ENCODE peak calls at places on chromosome 16, in seven cellular contexts. One of them, this sample, is unnamed.

GRCh38 chr16:85911531-85911930 is 12.6 kb downstream of the IRF8 start:
- DNase-seq in IMR-90: no peak
- DNase-seq in HCT116: no peak
- DNase-seq in esophagus squamous epithelium: no peak
- DNase-seq in tibial nerve: no peak
- DNase-seq in gastrocnemius medialis: no peak
- DNase-seq in uterus: no peak
- DNase-seq in this sample: no peak

GRCh38 chr16:49608095-49608494 is 234.5 kb downstream of the C16orf78 start:
- DNase-seq in uterus: peak; percentile 43
- DNase-seq in HCT116: no peak
- DNase-seq in gastrocnemius medialis: no peak
- DNase-seq in esophagus squamous epithelium: no peak
- DNase-seq in IMR-90: no peak
- DNase-seq in tibial nerve: no peak
- DNase-seq in this sample: no peak

GRCh38 chr16:1913327-1914083 is 4.7 kb downstream of the HS3ST6 start:
- DNase-seq in esophagus squamous epithelium: no peak
- DNase-seq in IMR-90: no peak
- DNase-seq in tibial nerve: no peak
- DNase-seq in uterus: no peak
- DNase-seq in HCT116: no peak
- DNase-seq in gastrocnemius medialis: no peak
- DNase-seq in this sample: peak; percentile 87

GRCh38 chr16:64627288-64627687 is 494.6 kb downstream of the CDH11 start:
- DNase-seq in gastrocnemius medialis: no peak
- DNase-seq in HCT116: no peak
- DNase-seq in uterus: no peak
- DNase-seq in IMR-90: no peak
- DNase-seq in tibial nerve: no peak
- DNase-seq in esophagus squamous epithelium: no peak
- DNase-seq in this sample: no peak

GRCh38 chr16:54484700-54485099 is 198.1 kb upstream of the IRX3 start:
- DNase-seq in HCT116: no peak
- DNase-seq in tibial nerve: no peak
- DNase-seq in IMR-90: no peak
- DNase-seq in gastrocnemius medialis: no peak
- DNase-seq in esophagus squamous epithelium: no peak
- DNase-seq in uterus: no peak
- DNase-seq in this sample: no peak

GRCh38 chr16:11087691-11088431 is 143.5 kb downstream of the CLEC16A start:
- DNase-seq in gastrocnemius medialis: no peak
- DNase-seq in IMR-90: peak; percentile 57
- DNase-seq in tibial nerve: no peak
- DNase-seq in uterus: no peak
- DNase-seq in HCT116: no peak
- DNase-seq in esophagus squamous epithelium: no peak
- DNase-seq in this sample: no peak

GRCh38 chr16:64380751-64381150 is 741.1 kb downstream of the CDH11 start:
- DNase-seq in uterus: no peak
- DNase-seq in gastrocnemius medialis: no peak
- DNase-seq in HCT116: no peak
- DNase-seq in tibial nerve: no peak
- DNase-seq in esophagus squamous epithelium: no peak
- DNase-seq in IMR-90: no peak
- DNase-seq in this sample: no peak

GRCh38 chr16:29745853-29746345 is at the start of gene C16orf54:
- DNase-seq in uterus: peak; percentile 34
- DNase-seq in gastrocnemius medialis: peak; percentile 40
- DNase-seq in HCT116: no peak
- DNase-seq in tibial nerve: peak; percentile 38
- DNase-seq in IMR-90: no peak
- DNase-seq in esophagus squamous epithelium: peak; percentile 51
- DNase-seq in this sample: peak; percentile 69

GRCh38 chr16:86347916-86348555 is 162.3 kb upstream of the FOXF1 start:
- DNase-seq in esophagus squamous epithelium: no peak
- DNase-seq in HCT116: no peak
- DNase-seq in IMR-90: no peak
- DNase-seq in uterus: no peak
- DNase-seq in tibial nerve: no peak
- DNase-seq in gastrocnemius medialis: no peak
- DNase-seq in this sample: no peak

GRCh38 chr16:53281859-53282258 is 152.4 kb upstream of the RBL2 start:
- DNase-seq in IMR-90: no peak
- DNase-seq in tibial nerve: no peak
- DNase-seq in uterus: no peak
- DNase-seq in esophagus squamous epithelium: no peak
- DNase-seq in HCT116: no peak
- DNase-seq in gastrocnemius medialis: no peak
- DNase-seq in this sample: no peak

GRCh38 chr16:53112015-53112414 is 57.2 kb downstream of the CHD9 start:
- DNase-seq in HCT116: no peak
- DNase-seq in esophagus squamous epithelium: no peak
- DNase-seq in gastrocnemius medialis: no peak
- DNase-seq in uterus: no peak
- DNase-seq in tibial nerve: no peak
- DNase-seq in IMR-90: no peak
- DNase-seq in this sample: no peak

GRCh38 chr16:68416057-68417046 is 32.0 kb downstream of the SMPD3 start:
- DNase-seq in IMR-90: no peak
- DNase-seq in tibial nerve: no peak
- DNase-seq in uterus: no peak
- DNase-seq in HCT116: no peak
- DNase-seq in esophagus squamous epithelium: no peak
- DNase-seq in gastrocnemius medialis: no peak
- DNase-seq in this sample: peak; percentile 55

GRCh38 chr16:19815418-19815817 is 69.2 kb downstream of the GPRC5B start:
- DNase-seq in HCT116: no peak
- DNase-seq in esophagus squamous epithelium: no peak
- DNase-seq in gastrocnemius medialis: no peak
- DNase-seq in uterus: no peak
- DNase-seq in tibial nerve: no peak
- DNase-seq in IMR-90: no peak
- DNase-seq in this sample: no peak

GRCh38 chr16:55638256-55638655 is 17.5 kb upstream of the SLC6A2 start:
- DNase-seq in IMR-90: no peak
- DNase-seq in HCT116: no peak
- DNase-seq in esophagus squamous epithelium: no peak
- DNase-seq in uterus: no peak
- DNase-seq in tibial nerve: no peak
- DNase-seq in gastrocnemius medialis: no peak
- DNase-seq in this sample: no peak

GRCh38 chr16:86355538-86355937 is 154.8 kb upstream of the FOXF1 start:
- DNase-seq in uterus: no peak
- DNase-seq in IMR-90: peak; percentile 93
- DNase-seq in esophagus squamous epithelium: no peak
- DNase-seq in tibial nerve: no peak
- DNase-seq in gastrocnemius medialis: no peak
- DNase-seq in HCT116: peak; percentile 92
- DNase-seq in this sample: no peak

GRCh38 chr16:12236491-12237030 is 260.0 kb downstream of the SNX29 start:
- DNase-seq in tibial nerve: no peak
- DNase-seq in IMR-90: peak; percentile 20
- DNase-seq in uterus: no peak
- DNase-seq in esophagus squamous epithelium: no peak
- DNase-seq in gastrocnemius medialis: no peak
- DNase-seq in HCT116: no peak
- DNase-seq in this sample: no peak

GRCh38 chr16:70770968-70771552 is 29.9 kb downstream of the VAC14 start:
- DNase-seq in esophagus squamous epithelium: no peak
- DNase-seq in IMR-90: peak; percentile 54
- DNase-seq in HCT116: peak; percentile 32
- DNase-seq in tibial nerve: peak; percentile 76
- DNase-seq in uterus: peak; percentile 67
- DNase-seq in gastrocnemius medialis: peak; percentile 75
- DNase-seq in this sample: peak; percentile 38

GRCh38 chr16:53761967-53762726 is 58.2 kb downstream of the FTO start:
- DNase-seq in esophagus squamous epithelium: no peak
- DNase-seq in IMR-90: no peak
- DNase-seq in gastrocnemius medialis: no peak
- DNase-seq in HCT116: no peak
- DNase-seq in tibial nerve: no peak
- DNase-seq in uterus: no peak
- DNase-seq in this sample: no peak

GRCh38 chr16:76194621-76195015 is 82.6 kb upstream of the CNTNAP4 start:
- DNase-seq in HCT116: no peak
- DNase-seq in IMR-90: no peak
- DNase-seq in tibial nerve: no peak
- DNase-seq in gastrocnemius medialis: no peak
- DNase-seq in esophagus squamous epithelium: no peak
- DNase-seq in uterus: no peak
- DNase-seq in this sample: no peak

GRCh38 chr16:88078111-88078775 is 127.0 kb downstream of the BANP start:
- DNase-seq in esophagus squamous epithelium: no peak
- DNase-seq in gastrocnemius medialis: no peak
- DNase-seq in tibial nerve: no peak
- DNase-seq in HCT116: no peak
- DNase-seq in uterus: no peak
- DNase-seq in IMR-90: no peak
- DNase-seq in this sample: no peak
- TF ChIP-seq POLR2A in esophagus squamous epithelium: no peak
- TF ChIP-seq POLR2A in gastrocnemius medialis: no peak
- TF ChIP-seq POLR2A in tibial nerve: no peak
- TF ChIP-seq POLR2A in HCT116: no peak
- TF ChIP-seq POLR2A in uterus: no peak
- TF ChIP-seq POLR2A in IMR-90: no peak
- TF ChIP-seq POLR2A in this sample: no peak

GRCh38 chr16:27315333-27316037 is 1.7 kb downstream of the IL4R start:
- DNase-seq in HCT116: peak; percentile 43
- DNase-seq in tibial nerve: peak; percentile 48
- DNase-seq in IMR-90: peak; percentile 65
- DNase-seq in uterus: peak; percentile 78
- DNase-seq in esophagus squamous epithelium: no peak
- DNase-seq in gastrocnemius medialis: no peak
- DNase-seq in this sample: peak; percentile 75
- TF ChIP-seq CTCF in HCT116: no peak
- TF ChIP-seq CTCF in tibial nerve: no peak
- TF ChIP-seq CTCF in IMR-90: no peak
- TF ChIP-seq CTCF in uterus: no peak
- TF ChIP-seq CTCF in esophagus squamous epithelium: peak; percentile 4
- TF ChIP-seq CTCF in gastrocnemius medialis: no peak
- TF ChIP-seq CTCF in this sample: no peak

DNA sequence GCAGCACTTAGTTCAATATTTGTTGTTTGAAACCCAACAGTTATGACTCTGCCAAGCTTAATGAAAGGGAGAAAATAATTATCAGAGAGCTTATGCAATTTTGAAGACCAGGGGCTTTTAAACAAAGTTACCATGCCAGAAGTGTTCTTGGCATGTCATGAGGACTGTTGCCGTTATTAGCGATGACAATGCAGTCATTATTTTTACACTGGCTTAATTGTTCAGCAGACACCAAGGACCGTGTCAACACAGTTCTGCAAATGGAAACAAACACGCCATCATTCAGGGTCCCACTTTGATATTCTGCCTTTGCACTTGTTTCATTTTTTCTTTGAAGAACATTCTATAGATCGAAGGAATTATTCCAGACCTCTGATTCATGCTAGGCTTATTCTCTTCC is 518.5 kb downstream of the CDH13 start:
- DNase-seq in HCT116: no peak
- DNase-seq in esophagus squamous epithelium: no peak
- DNase-seq in tibial nerve: no peak
- DNase-seq in uterus: no peak
- DNase-seq in IMR-90: no peak
- DNase-seq in gastrocnemius medialis: no peak
- DNase-seq in this sample: no peak
- H3K27ac ChIP-seq in HCT116: no peak overlapping the region
- H3K27ac ChIP-seq in esophagus squamous epithelium: no peak overlapping the region
- H3K27ac ChIP-seq in tibial nerve: no peak overlapping the region
- H3K27ac ChIP-seq in uterus: no peak overlapping the region
- H3K27ac ChIP-seq in IMR-90: no peak overlapping the region
- H3K27ac ChIP-seq in gastrocnemius medialis: no peak overlapping the region
- H3K27ac ChIP-seq in this sample: no peak overlapping the region

GRCh38 chr16:58218786-58219185 is 20.9 kb upstream of the CSNK2A2 start:
- DNase-seq in gastrocnemius medialis: no peak
- DNase-seq in IMR-90: no peak
- DNase-seq in uterus: no peak
- DNase-seq in HCT116: no peak
- DNase-seq in tibial nerve: no peak
- DNase-seq in esophagus squamous epithelium: no peak
- DNase-seq in this sample: no peak

GRCh38 chr16:58217341-58217925 is 19.5 kb upstream of the CSNK2A2 start:
- DNase-seq in tibial nerve: no peak
- DNase-seq in HCT116: no peak
- DNase-seq in esophagus squamous epithelium: no peak
- DNase-seq in gastrocnemius medialis: no peak
- DNase-seq in IMR-90: no peak
- DNase-seq in uterus: no peak
- DNase-seq in this sample: no peak

GRCh38 chr16:58222532-58223316 is 24.8 kb upstream of the CSNK2A2 start:
- DNase-seq in gastrocnemius medialis: no peak
- DNase-seq in IMR-90: peak; percentile 25
- DNase-seq in esophagus squamous epithelium: no peak
- DNase-seq in HCT116: peak; percentile 65
- DNase-seq in uterus: no peak
- DNase-seq in tibial nerve: no peak
- DNase-seq in this sample: no peak

DNA sequence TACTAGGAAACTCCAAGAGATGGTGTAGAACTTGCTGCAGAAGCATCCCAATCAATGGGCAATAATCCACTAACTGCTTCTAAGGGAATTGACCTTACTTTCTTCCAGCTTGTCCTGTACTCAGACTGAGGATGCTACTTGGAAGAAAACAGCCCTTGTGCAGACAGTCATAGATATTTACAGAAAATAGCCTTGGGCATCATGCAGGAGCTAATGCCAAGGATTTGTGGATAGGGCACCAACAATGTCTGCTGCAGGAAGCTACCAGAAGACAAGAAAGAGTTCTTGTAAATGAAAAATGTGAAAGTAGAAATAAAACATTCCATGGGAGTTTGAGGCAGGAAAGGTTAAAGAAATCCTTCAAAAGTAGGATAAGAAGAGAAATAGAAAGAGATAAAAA is 21.5 kb upstream of the CSNK2A2 start:
- DNase-seq in esophagus squamous epithelium: no peak
- DNase-seq in IMR-90: no peak
- DNase-seq in HCT116: no peak
- DNase-seq in tibial nerve: no peak
- DNase-seq in gastrocnemius medialis: no peak
- DNase-seq in uterus: no peak
- DNase-seq in this sample: no peak
- TF ChIP-seq POLR2A in esophagus squamous epithelium: no peak
- TF ChIP-seq POLR2A in IMR-90: no peak
- TF ChIP-seq POLR2A in HCT116: no peak
- TF ChIP-seq POLR2A in tibial nerve: no peak
- TF ChIP-seq POLR2A in gastrocnemius medialis: no peak
- TF ChIP-seq POLR2A in uterus: no peak
- TF ChIP-seq POLR2A in this sample: no peak

DNA sequence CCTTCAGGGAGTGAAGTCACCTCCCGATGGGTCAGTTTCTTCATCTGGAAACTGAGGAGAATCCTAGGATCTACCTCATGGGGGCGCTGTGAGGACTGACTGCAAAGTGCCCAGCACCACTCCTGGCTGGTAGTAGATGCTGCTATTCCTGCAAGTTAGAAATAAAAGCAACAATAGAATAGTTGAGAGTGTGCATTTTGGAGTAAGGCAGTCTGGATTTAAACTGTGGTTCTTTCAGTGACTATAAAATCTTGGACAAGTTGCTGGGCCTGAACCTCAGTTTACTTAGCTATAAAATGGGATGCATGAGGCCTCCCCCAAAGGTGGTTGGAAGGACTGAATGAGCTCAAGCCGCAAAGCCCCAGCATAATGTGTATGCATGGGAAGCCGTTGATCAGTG is 70.6 kb downstream of the CYB5B start:
- DNase-seq in HCT116: peak; percentile 44
- DNase-seq in tibial nerve: no peak
- DNase-seq in IMR-90: no peak
- DNase-seq in uterus: no peak
- DNase-seq in gastrocnemius medialis: no peak
- DNase-seq in esophagus squamous epithelium: no peak
- DNase-seq in this sample: no peak
- TF ChIP-seq CTCF in HCT116: peak; percentile 76
- TF ChIP-seq CTCF in tibial nerve: no peak
- TF ChIP-seq CTCF in IMR-90: no peak
- TF ChIP-seq CTCF in uterus: no peak
- TF ChIP-seq CTCF in gastrocnemius medialis: no peak
- TF ChIP-seq CTCF in esophagus squamous epithelium: peak; percentile 13
- TF ChIP-seq CTCF in this sample: no peak